ENCODE peak calls at places on chromosomes 13 and 19, in six cellular contexts. I, J, V, W, G and T are unnamed samples. For H3K27me3 and H3K9me3, the result is how much of the 10 kb centered on the place peaks cover.

GRCh38 chr13:31860002-31860401 is 120.7 kb downstream of the RXFP2 start:
- DNase-seq in G (no peak), I (no peak), V (no peak), W (no peak), J (no peak), T (no peak)

GRCh38 chr13:67443901-67444300 is 213.8 kb upstream of the PCDH9 start:
- DNase-seq in V (no peak), G (no peak), J (no peak), W (no peak), I (no peak), T (no peak)

GRCh38 chr19:13132471-13133166 is 14.6 kb downstream of the NACC1 start:
- DNase-seq in I (no peak), G (no peak), V (peak), W (no peak), J (peak), T (no peak)

GRCh38 chr19:403221-404036 is 5.5 kb downstream of the C2CD4C start:
- DNase-seq in G (no peak), W (no peak), J (no peak), I (peak), V (no peak), T (no peak)

GRCh38 chr13:48783831-48784230 is 130.1 kb downstream of the CYSLTR2 start:
- DNase-seq in V (no peak), I (no peak), W (no peak), J (no peak), G (no peak), T (no peak)

GRCh38 chr19:4326215-4326836 is 12.3 kb downstream of the STAP2 start:
- DNase-seq in G (no peak), V (no peak), W (no peak), I (no peak), J (no peak), T (no peak)

GRCh38 chr19:55441319-55441691 is 1.8 kb downstream of the SHISA7 start:
- DNase-seq in V (no peak), G (no peak), J (no peak), W (no peak), I (no peak), T (no peak)

GRCh38 chr19:34220472-34221063 is 33.8 kb upstream of the GARRE1 start:
- DNase-seq in I (peak), V (peak), G (peak), J (peak), W (peak), T (peak)

GRCh38 chr13:100131863-100132574 is 43.1 kb downstream of the PCCA start:
- DNase-seq in J (peak), G (no peak), V (peak), W (peak), I (no peak), T (no peak)

GRCh38 chr13:92842145-92842544 is 384.5 kb upstream of the GPC6 start:
- DNase-seq in J (peak), W (no peak), G (no peak), I (no peak), V (no peak), T (no peak)

GRCh38 chr13:113162783-113163685 is 4.6 kb downstream of the PROZ start:
- DNase-seq in G (no peak), V (peak), J (no peak), I (peak), W (no peak), T (no peak)

GRCh38 chr13:66171821-66172220 is 1058.3 kb downstream of the PCDH9 start:
- DNase-seq in V (no peak), J (no peak), W (no peak), I (no peak), G (no peak), T (no peak)

GRCh38 chr13:46527237-46527636 is 25.7 kb upstream of the LRCH1 start:
- DNase-seq in W (no peak), G (no peak), I (no peak), J (no peak), V (peak), T (no peak)

GRCh38 chr13:33940898-33941297 is 122.9 kb downstream of the RFC3 start:
- DNase-seq in W (no peak), G (no peak), I (peak), V (no peak), J (no peak), T (no peak)

GRCh38 chr13:42990991-42991891 is 800 bp downstream of the EPSTI1 start:
- DNase-seq in I (no peak), J (no peak), G (no peak), V (no peak), W (no peak), T (no peak)

GRCh38 chr19:50173144-50173543 is 10.1 kb upstream of the IZUMO2 start:
- DNase-seq in G (no peak), J (no peak), V (peak), I (no peak), W (no peak), T (no peak)

GRCh38 chr13:51797664-51798488 is 6.1 kb downstream of the DHRS12 start:
- DNase-seq in G (peak), I (peak), V (peak), W (peak), J (peak), T (peak)

GRCh38 chr13:49635599-49636433 is 7.5 kb downstream of the ARL11 start:
- DNase-seq in V (no peak), W (no peak), G (no peak), J (peak), I (peak), T (peak)

GRCh38 chr13:94968040-94968756 is 255.9 kb upstream of the SOX21 start:
- DNase-seq in J (peak), V (peak), W (no peak), I (peak), G (no peak), T (peak)

GRCh38 chr13:113298001-113298945 is 1.2 kb downstream of the LAMP1 start:
- DNase-seq in V (no peak), J (peak), G (peak), I (no peak), W (no peak), T (no peak)

GRCh38 chr19:778910-779653 is 18.2 kb upstream of the PTBP1 start:
- DNase-seq in G (no peak), W (no peak), V (peak), I (peak), J (peak), T (peak)

GRCh38 chr13:51914137-51914493 is 52.3 kb downstream of the CCDC70 start:
- DNase-seq in V (no peak), W (no peak), J (no peak), G (no peak), I (no peak), T (no peak)

GRCh38 chr13:30796132-30796832 is 60.9 kb downstream of the ALOX5AP start:
- DNase-seq in V (no peak), W (no peak), J (peak), I (no peak), G (peak), T (no peak)

GRCh38 chr19:50332014-50332263 is 2.8 kb upstream of the KCNC3 start:
- DNase-seq in I (no peak), G (no peak), W (no peak), V (no peak), J (no peak), T (no peak)

GRCh38 chr19:51020988-51021651 is 1.6 kb upstream of the KLK10 start:
- DNase-seq in G (peak), I (peak), J (peak), W (no peak), V (peak), T (peak)

GRCh38 chr13:75318138-75318833 is 163.7 kb downstream of the TBC1D4 start:
- DNase-seq in V (no peak), G (no peak), J (no peak), W (no peak), I (no peak), T (no peak)

GRCh38 chr13:62512194-62513141 is 1096.8 kb upstream of the PCDH20 start:
- DNase-seq in I (peak), V (peak), J (peak), G (peak), W (peak), T (peak)

GRCh38 chr19:28468701-28469459 is 744.1 kb downstream of the UQCRFS1 start:
- DNase-seq in W (no peak), I (peak), J (no peak), V (peak), G (no peak), T (no peak)

GRCh38 chr19:48859711-48860572 is 8.5 kb downstream of the PLEKHA4 start:
- DNase-seq in V (no peak), W (no peak), I (peak), J (no peak), G (peak), T (peak)
- H3K4me3 ChIP-seq in V (no peak), W (no peak), I (no peak), J (no peak), G (peak), T (peak)

DNA sequence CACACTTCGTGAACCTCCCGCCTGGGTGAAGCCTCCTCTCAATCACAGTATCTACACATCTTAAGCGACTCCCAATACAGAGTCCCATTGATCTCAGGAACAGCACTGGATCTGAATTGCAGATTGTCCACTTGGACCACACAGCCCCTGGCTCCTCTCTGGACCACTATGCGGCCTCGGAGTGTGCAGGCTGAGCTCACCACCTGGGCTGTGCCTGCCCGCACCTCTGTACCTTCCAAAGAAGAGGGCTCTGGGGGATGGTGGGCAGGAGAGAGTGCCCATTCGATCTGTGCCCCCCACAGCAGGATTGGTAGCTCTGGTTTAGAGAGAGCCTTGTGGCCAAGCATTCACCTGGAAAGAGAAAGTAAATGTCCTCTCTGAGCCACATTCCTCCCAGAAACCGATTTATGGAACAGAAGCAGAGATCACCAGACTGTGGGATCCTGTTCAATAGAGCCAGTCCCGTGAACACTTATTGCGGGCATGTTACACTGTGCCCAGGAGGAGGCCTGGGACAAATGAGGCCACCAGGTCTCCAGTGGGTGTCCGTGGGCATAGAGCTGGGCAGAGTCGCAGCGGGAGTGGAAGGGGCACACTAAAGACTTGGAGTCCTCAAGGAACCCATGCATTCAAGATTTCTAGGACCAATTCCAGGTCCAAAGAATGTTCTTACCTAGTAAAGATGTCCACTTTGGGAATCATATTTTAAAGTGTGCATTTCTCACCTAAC is 141.6 kb upstream of the SOX1 start:
- DNase-seq in I (peak), J (no peak), V (no peak), W (no peak), G (no peak), T (no peak)
- H3K27me3 ChIP-seq in I (under half), J (under half), V (under half), W (under half), G (under half), T (under half)

GRCh38 chr19:43957891-43958290 is 6.9 kb downstream of the ZNF221 start:
- DNase-seq in J (peak), V (peak), G (no peak), W (no peak), I (no peak), T (no peak)
- H3K9me3 ChIP-seq in J (under half), V (under half), G (under half), W (under half), I (half or more), T (under half)

DNA sequence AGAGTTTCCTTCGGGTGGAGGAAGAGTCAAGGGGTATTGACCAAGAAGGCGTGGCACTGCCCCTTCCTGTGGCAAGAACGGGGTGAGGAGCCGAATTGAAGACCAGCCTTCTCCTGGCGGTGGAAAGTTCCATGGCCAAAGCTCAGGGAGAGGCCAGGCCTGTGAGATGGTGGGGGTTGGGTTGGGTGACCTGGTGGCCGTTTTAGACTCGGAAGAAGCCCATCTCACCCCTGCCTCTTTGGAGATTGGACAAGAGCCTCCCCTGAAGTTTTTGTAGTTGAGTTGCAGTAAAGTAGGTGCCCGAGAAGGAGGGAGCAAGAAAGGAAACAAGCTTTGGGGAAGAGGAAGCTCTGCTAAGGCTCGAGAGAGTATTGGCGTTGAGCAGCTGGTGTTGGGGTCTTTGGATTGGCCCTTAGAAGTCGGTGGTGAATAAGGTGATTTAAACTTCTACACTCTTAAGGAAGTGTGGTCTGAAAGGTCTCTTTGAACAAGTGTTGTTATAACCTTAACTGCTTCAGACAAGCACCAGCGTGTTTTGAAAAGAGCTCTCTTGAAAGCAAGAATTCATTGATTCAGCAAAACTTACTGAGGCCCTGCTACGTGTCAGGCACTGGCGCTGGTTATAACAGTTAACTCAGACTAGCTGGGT is 964 bp downstream of the SPINT2 start:
- DNase-seq in W (no peak), V (peak), J (no peak), G (peak), I (peak), T (no peak)
- H3K4me3 ChIP-seq in W (peak), V (peak), J (no peak), G (peak), I (peak), T (peak)

DNA sequence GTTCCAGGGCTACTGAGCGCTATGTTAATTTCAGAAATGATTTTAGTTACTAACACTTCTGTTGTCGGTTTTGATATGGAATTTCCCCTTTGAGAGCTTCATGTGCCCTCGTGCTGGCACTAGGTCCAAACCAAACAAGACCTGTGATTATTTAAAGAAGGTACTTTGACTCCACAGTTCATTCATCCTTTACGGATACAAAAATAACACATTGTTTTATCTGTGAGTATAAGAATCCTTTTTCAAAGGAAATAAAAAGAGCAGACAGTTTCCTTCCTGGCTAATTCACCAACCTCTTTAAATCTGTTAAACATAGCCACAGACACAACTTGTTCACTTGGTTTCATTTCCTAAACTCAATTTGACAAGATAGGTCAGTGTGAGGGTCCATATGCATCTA is 141.2 kb downstream of the FLT1 start:
- DNase-seq in I (no peak), G (no peak), W (no peak), V (no peak), J (no peak), T (no peak)
- H3K27me3 ChIP-seq in I (under half), G (under half), W (under half), V (under half), J (under half), T (under half)

DNA sequence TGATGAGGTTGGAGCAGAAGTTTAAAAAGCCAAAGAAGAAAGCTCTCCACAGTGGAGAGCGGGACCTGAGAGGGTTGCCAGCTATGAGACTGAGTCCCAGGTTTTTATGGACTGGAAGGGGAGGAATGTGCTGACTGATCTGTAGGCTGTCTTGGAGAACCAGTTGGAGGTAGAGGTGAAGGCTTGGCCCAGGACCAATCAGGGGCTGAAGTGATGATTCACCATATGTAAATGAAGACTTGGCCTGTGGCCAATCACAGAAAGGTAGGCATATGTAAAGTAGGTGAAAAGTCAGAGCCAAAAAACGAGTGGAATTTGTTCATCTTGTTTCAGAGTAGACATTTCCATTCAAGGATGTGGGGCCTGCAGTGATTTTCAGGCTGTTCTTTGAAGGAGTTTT is 17.5 kb upstream of the KBTBD6 start:
- DNase-seq in I (no peak), G (no peak), J (no peak), W (no peak), V (no peak), T (no peak)
- H3K9me3 ChIP-seq in I (half or more), G (under half), J (under half), W (under half), V (under half), T (under half)

GRCh38 chr13:102556806-102557205 is 40.0 kb upstream of the TPP2 start:
- DNase-seq in I (no peak), J (peak), W (no peak), V (no peak), G (no peak), T (no peak)
- H3K4me3 ChIP-seq in I (no peak), J (peak), W (no peak), V (no peak), G (no peak), T (no peak)

DNA sequence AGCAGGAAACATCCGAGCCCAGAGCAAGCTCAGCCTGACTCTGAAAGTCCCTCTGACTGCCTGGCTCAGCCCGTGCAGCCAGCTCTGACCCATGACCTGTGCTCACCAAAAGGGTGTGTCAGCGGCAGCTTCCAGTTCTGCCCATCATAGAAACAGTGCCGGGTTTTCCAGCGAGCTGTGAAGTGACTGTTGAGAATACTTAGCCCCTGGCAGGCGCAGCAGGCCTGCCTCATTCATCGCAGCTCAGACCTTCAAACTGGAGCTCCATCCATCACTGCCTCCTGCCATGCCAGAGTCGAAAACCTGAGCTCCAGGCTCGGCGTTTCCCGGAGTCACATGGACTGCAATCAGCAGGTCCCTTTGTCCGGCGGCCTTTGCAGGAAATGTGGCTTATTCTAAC is 16.3 kb upstream of the GSX1 start:
- DNase-seq in I (peak), G (no peak), J (no peak), W (no peak), V (no peak), T (no peak)
- H3K27me3 ChIP-seq in I (half or more), G (under half), J (under half), W (under half), V (under half), T (under half)